ENCODE peak calls at places on chromosomes 4 and X, in four cellular contexts. Q is cardiac fibroblast; H is effector memory CD4-positive, alpha-beta T cell; N is Panc1. G is an unnamed sample.

GRCh38 chrX:22164770-22165388 is 107.8 kb upstream of the CBLL2 start:
- DNase-seq in Q (no peak), H (no peak), N (no peak), G (peak)

GRCh38 chrX:135213200-135213844 is 38.5 kb upstream of the ETDA start:
- DNase-seq in Q (no peak), H (no peak), N (no peak), G (no peak)

GRCh38 chr4:185004562-185005208 is 13.6 kb upstream of the HELT start:
- DNase-seq in Q (no peak), H (no peak), N (no peak), G (peak)

GRCh38 chr4:185925910-185926360 is 113.9 kb upstream of the SORBS2 start:
- DNase-seq in Q (no peak), H (no peak), N (no peak), G (no peak)

GRCh38 chr4:174553828-174554227 is 31.5 kb upstream of the HPGD start:
- DNase-seq in Q (peak), H (no peak), N (no peak), G (peak)

GRCh38 chr4:173443121-173443520 is 44.2 kb upstream of the SCRG1 start:
- DNase-seq in Q (no peak), H (no peak), N (no peak), G (no peak)

GRCh38 chrX:48897157-48897620 is 379 bp downstream of the TIMM17B start:
- DNase-seq in Q (peak), H (peak), N (no peak), G (peak)

GRCh38 chrX:153766871-153767673 is 3.0 kb downstream of the PLXNB3 start:
- DNase-seq in Q (no peak), H (no peak), N (no peak), G (no peak)

GRCh38 chr4:5206391-5206790 is 155.1 kb downstream of the STK32B start:
- DNase-seq in Q (peak), H (no peak), N (no peak), G (peak)

GRCh38 chr4:83629945-83630684 is 94.2 kb downstream of the GPAT3 start:
- DNase-seq in Q (peak), H (no peak), N (no peak), G (peak)

GRCh38 chr4:8703401-8703696 is 110.8 kb downstream of the CPZ start:
- DNase-seq in Q (no peak), H (no peak), N (no peak), G (no peak)

GRCh38 chr4:64079316-64079715 is 329.9 kb downstream of the TECRL start:
- DNase-seq in Q (no peak), H (no peak), N (no peak), G (no peak)

GRCh38 chr4:121380448-121381147 is at the start of gene QRFPR:
- DNase-seq in Q (no peak), H (no peak), N (no peak), G (peak)

GRCh38 chrX:110699109-110699508 is 96.5 kb downstream of the CHRDL1 start:
- DNase-seq in Q (no peak), H (no peak), N (no peak), G (peak)

GRCh38 chrX:39519213-39519544 is 578.6 kb downstream of the BCOR start:
- DNase-seq in Q (peak), H (no peak), N (no peak), G (peak)

GRCh38 chrX:32530802-32531403 is 680.4 kb downstream of the DMD start:
- DNase-seq in Q (peak), H (no peak), N (no peak), G (peak)

GRCh38 chr4:108396900-108397299 is 223.5 kb upstream of the RPL34 start:
- DNase-seq in Q (no peak), H (no peak), N (no peak), G (no peak)

GRCh38 chr4:30068234-30068633 is 651.9 kb upstream of the PCDH7 start:
- DNase-seq in Q (peak), H (no peak), N (no peak), G (no peak)

GRCh38 chrX:46770817-46771163 is 11.9 kb upstream of the SLC9A7 start:
- DNase-seq in Q (peak), H (no peak), N (no peak), G (peak)

GRCh38 chr4:10462876-10463275 is 5.7 kb upstream of the ZNF518B start:
- DNase-seq in Q (no peak), H (no peak), N (no peak), G (no peak)

GRCh38 chr4:10461850-10462400 is 4.7 kb upstream of the ZNF518B start:
- DNase-seq in Q (no peak), H (no peak), N (no peak), G (no peak)

GRCh38 chr4:10460313-10461047 is 3.3 kb upstream of the ZNF518B start:
- DNase-seq in Q (no peak), H (no peak), N (no peak), G (no peak)

GRCh38 chr4:10459305-10459704 is 2.1 kb upstream of the ZNF518B start:
- DNase-seq in Q (no peak), H (no peak), N (no peak), G (no peak)

DNA sequence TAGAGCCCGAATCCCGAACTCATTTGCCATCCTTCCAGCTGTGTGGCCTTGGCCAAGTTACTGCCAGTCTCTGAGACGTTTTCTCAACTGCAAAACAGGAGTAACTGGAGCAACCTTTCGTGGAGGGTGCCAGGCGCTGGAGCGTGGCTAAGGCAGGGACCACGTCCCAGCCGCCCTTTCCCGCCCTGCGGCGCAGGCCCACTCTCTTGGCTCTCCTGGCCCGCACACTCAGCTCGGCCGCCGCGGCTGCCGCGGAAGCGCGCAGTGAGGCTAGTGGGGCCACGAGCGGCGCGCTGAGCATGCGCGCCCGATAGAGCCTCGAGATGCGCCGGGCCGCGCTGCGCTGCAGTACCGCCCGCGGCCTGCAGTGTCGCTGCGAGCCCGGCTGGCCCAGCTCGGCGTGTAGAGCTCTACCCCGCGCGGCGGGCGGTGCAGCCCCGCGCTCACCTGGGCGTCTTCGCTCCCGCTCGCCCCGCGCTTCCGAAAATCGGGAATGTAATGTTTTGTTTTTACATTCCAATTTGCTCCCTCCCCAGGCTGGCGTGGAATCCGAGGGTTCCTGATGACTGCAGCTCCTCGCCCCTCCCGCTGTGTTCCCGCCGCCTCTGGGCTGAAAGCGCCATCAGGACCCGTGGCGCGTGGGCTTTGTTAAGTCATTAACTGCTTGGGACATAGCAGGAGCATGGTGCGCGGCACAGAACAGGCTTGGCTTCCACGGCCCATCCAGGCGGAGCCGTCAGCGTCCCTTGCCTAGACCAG is 4.0 kb upstream of the ZNF518B start:
- DNase-seq in Q (peak), H (peak), N (peak), G (peak)
- H3K4me3 ChIP-seq in Q (peak), H (peak), N (no peak), G (peak)

GRCh38 chr4:145484240-145484846 is 2.7 kb downstream of the SMAD1 start:
- DNase-seq in Q (no peak), H (no peak), N (no peak), G (no peak)
- H3K4me3 ChIP-seq in Q (no peak), H (no peak), N (peak), G (no peak)

GRCh38 chrX:70168238-70169188 is 8.8 kb upstream of the DGAT2L6 start:
- DNase-seq in Q (peak), H (no peak), N (no peak), G (peak)
- H3K4me3 ChIP-seq in Q (no peak), H (no peak), N (no peak), G (no peak)

DNA sequence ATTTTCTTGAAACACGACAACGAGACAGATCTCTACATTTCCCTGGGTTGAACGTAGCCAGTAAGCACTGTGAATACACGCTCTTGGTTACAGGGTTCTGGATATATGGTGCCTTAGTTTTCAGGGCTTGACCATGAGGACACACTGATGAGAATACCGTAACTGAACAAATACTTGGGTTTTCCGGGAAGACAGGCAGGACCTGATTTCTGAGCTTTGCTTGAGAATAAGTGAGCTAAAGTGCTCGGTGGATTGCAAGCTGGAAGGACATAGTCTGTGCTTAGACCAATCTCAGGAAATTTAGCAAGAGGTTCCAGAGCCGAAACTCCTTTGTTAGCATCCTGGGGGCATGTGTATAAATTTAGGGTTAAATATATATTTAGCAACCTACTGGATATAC is 876 bp upstream of the TACR3 start:
- DNase-seq in Q (no peak), H (no peak), N (no peak), G (no peak)
- H3K4me3 ChIP-seq in Q (no peak), H (no peak), N (no peak), G (no peak)

GRCh38 chr4:40721730-40722171 is 28.0 kb upstream of the NSUN7 start:
- DNase-seq in Q (no peak), H (no peak), N (no peak), G (peak)

GRCh38 chr4:40723728-40724127 is 26.0 kb upstream of the NSUN7 start:
- DNase-seq in Q (no peak), H (no peak), N (no peak), G (no peak)

GRCh38 chr4:40720931-40721330 is 28.8 kb upstream of the NSUN7 start:
- DNase-seq in Q (no peak), H (no peak), N (no peak), G (no peak)

GRCh38 chr4:40720351-40720750 is 29.4 kb upstream of the NSUN7 start:
- DNase-seq in Q (no peak), H (no peak), N (no peak), G (no peak)

GRCh38 chr4:40722576-40723161 is 27.1 kb upstream of the NSUN7 start:
- DNase-seq in Q (peak), H (no peak), N (no peak), G (no peak)
- H3K4me3 ChIP-seq in Q (no peak), H (no peak), N (no peak), G (no peak)

GRCh38 chr4:105113800-105114199 is 32.9 kb upstream of the TET2 start:
- DNase-seq in Q (peak), H (no peak), N (no peak), G (peak)
- H3K4me3 ChIP-seq in Q (no peak), H (no peak), N (no peak), G (no peak)

GRCh38 chr4:140497428-140497775 is 691 bp downstream of the MGAT4D start:
- DNase-seq in Q (no peak), H (no peak), N (no peak), G (no peak)
- H3K4me3 ChIP-seq in Q (no peak), H (no peak), N (peak), G (no peak)

DNA sequence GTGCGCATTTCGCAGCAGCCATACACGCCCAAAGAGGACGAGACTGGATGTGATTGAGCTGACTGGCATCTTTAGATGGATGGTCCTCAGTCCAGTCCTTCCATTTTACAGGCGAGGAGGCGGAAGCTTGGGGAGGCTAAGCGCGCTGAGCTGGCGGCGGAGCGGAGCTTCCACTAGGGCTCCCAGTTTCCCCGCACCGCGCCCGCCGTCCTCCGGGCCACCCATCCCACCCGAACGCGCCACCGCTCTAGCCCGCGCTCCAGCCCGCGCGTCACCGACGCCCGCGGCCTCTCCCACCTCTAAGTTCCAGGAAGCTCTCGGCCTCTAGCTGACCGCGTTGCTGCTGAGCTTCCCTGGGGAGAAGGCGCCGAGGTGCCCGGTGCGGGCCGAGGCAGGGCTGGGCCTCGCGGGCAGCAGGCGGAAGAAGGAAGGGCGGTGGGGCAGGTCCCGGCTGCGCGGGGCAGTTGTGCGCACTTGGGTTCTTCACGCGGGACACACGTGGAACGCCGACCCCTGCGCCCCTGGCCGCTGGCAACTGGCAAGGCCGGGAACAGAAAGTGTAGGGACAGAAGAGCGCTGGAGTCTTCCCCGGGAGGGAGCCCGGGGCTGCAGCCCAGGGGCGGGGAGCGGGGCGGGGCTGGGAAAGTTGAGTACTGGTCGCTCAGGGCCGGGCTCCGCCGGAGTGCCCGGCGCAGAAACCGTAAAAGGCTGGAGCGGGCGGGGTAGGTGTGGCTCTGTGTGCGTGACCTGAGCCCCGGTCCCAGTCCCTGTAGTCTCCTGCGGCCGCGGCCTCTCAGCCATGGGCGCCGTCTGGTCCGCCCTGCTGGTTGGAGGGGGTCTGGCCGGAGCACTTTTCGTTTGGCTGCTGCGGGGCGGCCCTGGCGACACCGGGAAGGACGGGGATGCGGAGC is at the start of gene STBD1:
- DNase-seq in Q (peak), H (no peak), N (no peak), G (peak)
- H3K4me3 ChIP-seq in Q (peak), H (peak), N (peak), G (peak)

DNA sequence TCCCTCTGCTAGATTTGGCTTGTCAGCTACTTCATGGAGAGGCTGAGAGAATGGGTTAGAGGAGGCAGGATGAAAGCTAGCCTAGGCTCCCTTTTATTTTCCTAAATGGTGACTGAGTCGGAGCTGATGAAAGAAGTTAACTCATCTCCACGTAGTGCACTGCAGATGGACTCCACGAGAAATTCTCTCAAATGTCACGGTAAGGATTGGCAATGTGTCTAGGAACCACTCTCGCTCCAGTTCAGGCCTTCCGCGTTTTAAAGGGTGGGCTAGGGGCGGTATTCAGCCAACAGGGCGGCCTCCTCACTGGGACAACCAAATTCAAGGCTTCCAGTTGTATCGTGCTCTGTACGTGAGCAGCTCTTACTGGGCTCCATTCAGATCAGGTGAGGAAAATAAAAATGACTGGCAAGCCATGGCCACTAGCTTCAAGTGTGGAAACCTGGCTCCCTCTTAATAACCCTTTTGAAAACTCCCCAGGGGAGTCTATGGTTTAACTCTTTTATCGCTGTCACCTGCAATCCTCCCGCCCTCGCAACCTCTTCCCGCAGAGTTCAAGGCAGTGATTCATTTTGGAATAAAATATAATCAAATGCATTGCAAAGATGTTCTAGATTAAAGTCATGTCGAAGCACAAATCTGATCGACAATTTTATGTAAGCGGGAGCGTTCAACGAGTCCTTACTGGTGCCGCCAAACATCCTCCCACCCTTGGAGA is 1.3 kb downstream of the SPOCK3 start:
- DNase-seq in Q (no peak), H (no peak), N (no peak), G (no peak)
- H3K4me3 ChIP-seq in Q (no peak), H (no peak), N (no peak), G (peak)

G was measured in astrocyte of the spinal cord.